ENCODE peak calls at places on chromosomes 2 and 18, in six cellular contexts. E is uterus; P is mesenchymal stem cell; F is activated CD4-positive, alpha-beta T cell treated with anti-CD3 and anti-CD28 coated beads for 1 hour; V is EH; M is skeletal muscle cell. R is an unnamed sample.
A peak's percentile ranks its signal among the peaks of the same experiment; 100 is the strongest.

GRCh38 chr18:50987261-50987660 is 19.4 kb downstream of the ELAC1 start:
- DNase-seq in E (no peak), P (no peak), F (no peak), V (no peak), M (no peak), R (no peak)

GRCh38 chr2:177246000-177246399 is 18.5 kb downstream of the NFE2L2 start:
- DNase-seq in E (no peak), P (peak; percentile 65), F (no peak), V (no peak), M (no peak), R (peak; percentile 29)

GRCh38 chr2:39313575-39313974 is 69.8 kb upstream of the CDKL4 start:
- DNase-seq in E (no peak), P (peak; percentile 41), F (no peak), V (peak; percentile 74), M (peak; percentile 31), R (peak; percentile 78)

GRCh38 chr2:165539985-165540384 is 70.5 kb downstream of the CSRNP3 start:
- DNase-seq in E (no peak), P (no peak), F (no peak), V (no peak), M (no peak), R (no peak)

GRCh38 chr2:168222095-168222494 is 25.3 kb downstream of the STK39 start:
- DNase-seq in E (no peak), P (no peak), F (no peak), V (no peak), M (no peak), R (no peak)

GRCh38 chr2:64586883-64587481 is 62.9 kb downstream of the AFTPH start:
- DNase-seq in E (no peak), P (peak; percentile 69), F (no peak), V (peak; percentile 67), M (peak; percentile 11), R (peak; percentile 59)

GRCh38 chr18:59767732-59768131 is 70.5 kb upstream of the CCBE1 start:
- DNase-seq in E (no peak), P (no peak), F (no peak), V (peak; percentile 41), M (no peak), R (no peak)

GRCh38 chr18:70499218-70499691 is 210.4 kb downstream of the SOCS6 start:
- DNase-seq in E (no peak), P (no peak), F (no peak), V (no peak), M (no peak), R (peak; percentile 1)

GRCh38 chr18:13382990-13383821 is 164.6 kb downstream of the LDLRAD4 start:
- DNase-seq in E (no peak), P (no peak), F (no peak), V (no peak), M (no peak), R (no peak)

GRCh38 chr2:174339571-174339966 is 4.8 kb downstream of the SP9 start:
- DNase-seq in E (no peak), P (no peak), F (no peak), V (no peak), M (no peak), R (no peak)

GRCh38 chr18:39463986-39464385 is 1898.4 kb upstream of the CELF4 start:
- DNase-seq in E (no peak), P (no peak), F (no peak), V (peak; percentile 50), M (no peak), R (no peak)

GRCh38 chr18:62324917-62325805 is at the start of gene TNFRSF11A:
- DNase-seq in E (no peak), P (peak; percentile 4), F (peak; percentile 45), V (no peak), M (no peak), R (no peak)

R was measured in fibroblast of villous mesenchyme.